ENCODE peak calls at places on chromosomes 3 and 15, in four cellular contexts. Q, T, L and E are unnamed samples.

GRCh38 chr3:25354071-25354470 is 74.0 kb upstream of the RARB start:
- DNase-seq in Q (peak), T (no peak), L (peak), E (peak)

GRCh38 chr3:43759297-43759782 is 68.6 kb downstream of the ABHD5 start:
- DNase-seq in Q (peak), T (peak), L (peak), E (no peak)

GRCh38 chr3:177529716-177530335 is 332.5 kb upstream of the TBL1XR1 start:
- DNase-seq in Q (no peak), T (peak), L (peak), E (peak)

GRCh38 chr3:58529516-58530353 is 7.3 kb downstream of the ACOX2 start:
- DNase-seq in Q (no peak), T (peak), L (peak), E (no peak)

GRCh38 chr3:119279844-119280243 is 14.3 kb upstream of the ARHGAP31 start:
- DNase-seq in Q (no peak), T (no peak), L (no peak), E (no peak)

GRCh38 chr3:195119461-195120198 is 151.3 kb downstream of the XXYLT1 start:
- DNase-seq in Q (peak), T (peak), L (peak), E (peak)

GRCh38 chr15:25869696-25870095 is 6.6 kb upstream of the ATP10A start:
- DNase-seq in Q (no peak), T (no peak), L (no peak), E (no peak)

GRCh38 chr3:132256984-132257383 is 60.2 kb upstream of the ACP3 start:
- DNase-seq in Q (no peak), T (peak), L (peak), E (no peak)

GRCh38 chr3:195065142-195065863 is 205.7 kb downstream of the XXYLT1 start:
- DNase-seq in Q (no peak), T (no peak), L (no peak), E (no peak)

GRCh38 chr15:68787609-68788264 is 33.0 kb downstream of the ANP32A start:
- DNase-seq in Q (no peak), T (no peak), L (no peak), E (no peak)

GRCh38 chr15:78341057-78341763 is 1.1 kb downstream of the CRABP1 start:
- DNase-seq in Q (no peak), T (no peak), L (no peak), E (no peak)

DNA sequence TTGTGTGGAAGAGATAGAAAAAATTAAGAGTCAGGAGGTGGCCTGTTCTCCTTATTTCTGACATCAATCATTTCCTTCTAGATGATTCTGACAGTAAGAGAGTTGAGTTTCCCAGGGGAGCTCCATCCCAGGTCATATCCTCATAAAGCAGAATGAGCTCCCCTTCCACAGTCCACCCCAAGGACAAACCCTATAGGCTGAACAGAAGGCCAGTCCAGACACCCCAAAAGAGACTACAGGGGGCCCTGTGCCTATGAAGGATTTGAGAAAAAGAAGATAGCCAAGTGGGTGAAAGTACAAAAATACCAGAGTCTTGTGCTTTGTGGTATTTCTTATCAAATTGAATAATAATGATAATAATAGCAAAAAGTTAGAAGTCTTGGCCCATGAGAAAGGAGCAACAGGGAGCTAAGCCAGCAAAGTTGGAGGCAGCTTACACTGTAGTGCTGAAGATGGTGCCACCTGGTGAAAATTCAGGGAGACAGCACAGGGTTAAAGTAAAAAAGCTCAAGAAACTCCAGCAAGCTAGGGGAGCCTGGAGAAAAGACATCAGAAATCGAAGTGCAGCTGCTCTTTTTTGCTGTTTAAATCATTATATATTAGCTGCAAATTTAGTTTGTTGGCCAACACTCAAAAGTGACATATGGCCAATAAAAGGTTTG is 35.9 kb upstream of the SLC24A5 start:
- DNase-seq in Q (no peak), T (peak), L (no peak), E (no peak)
- TF ChIP-seq CTCF in Q (peak), T (peak), L (peak), E (peak)

DNA sequence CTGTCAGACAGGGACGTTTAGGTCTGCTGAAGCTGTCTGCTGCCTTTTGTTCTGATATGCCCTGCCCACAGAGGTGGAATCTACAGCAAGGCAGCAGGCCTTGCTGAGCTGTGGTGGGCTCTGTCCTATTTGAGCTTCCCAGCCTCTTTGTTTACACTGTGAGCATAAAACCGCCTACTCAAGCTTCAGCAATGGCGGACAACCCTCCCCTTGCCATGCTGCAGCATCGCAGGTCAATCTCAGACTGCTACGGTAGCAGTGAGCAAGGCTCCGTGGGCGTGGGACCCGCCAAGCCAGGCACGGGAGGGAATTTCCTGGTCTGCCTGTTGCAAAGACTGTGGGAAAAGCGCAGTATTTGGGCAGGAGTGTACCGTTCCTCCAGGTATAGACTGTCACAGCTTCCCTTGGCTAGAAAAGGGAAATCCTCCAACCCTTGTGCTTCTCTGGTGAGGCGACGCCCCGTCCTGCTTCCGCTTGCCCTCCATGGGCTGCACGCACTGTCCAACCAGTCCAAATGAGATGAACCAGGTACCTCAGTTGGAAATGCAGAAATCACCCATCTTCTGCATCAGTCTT is 71.4 kb downstream of the SPSB4 start:
- DNase-seq in Q (no peak), T (no peak), L (no peak), E (no peak)
- H3K4me3 ChIP-seq in Q (no peak), T (no peak), L (no peak), E (no peak)

GRCh38 chr3:141370065-141370533 is 1.8 kb downstream of the ZBTB38 start:
- DNase-seq in Q (no peak), T (peak), L (peak), E (peak)
- TF ChIP-seq CTCF in Q (peak), T (peak), L (peak), E (no peak)

GRCh38 chr3:9951598-9951961 is 628 bp downstream of the PRRT3 start:
- DNase-seq in Q (no peak), T (no peak), L (no peak), E (no peak)
- H3K4me3 ChIP-seq in Q (peak), T (peak), L (peak), E (peak)

GRCh38 chr3:13617981-13618380 is 69.1 kb downstream of the FBLN2 start:
- DNase-seq in Q (no peak), T (no peak), L (no peak), E (no peak)

GRCh38 chr3:13618836-13619235 is 69.9 kb downstream of the FBLN2 start:
- DNase-seq in Q (no peak), T (no peak), L (no peak), E (no peak)

GRCh38 chr3:13620281-13620680 is 71.4 kb downstream of the FBLN2 start:
- DNase-seq in Q (no peak), T (no peak), L (no peak), E (no peak)

GRCh38 chr3:13620776-13621365 is 71.9 kb downstream of the FBLN2 start:
- DNase-seq in Q (no peak), T (no peak), L (no peak), E (no peak)

DNA sequence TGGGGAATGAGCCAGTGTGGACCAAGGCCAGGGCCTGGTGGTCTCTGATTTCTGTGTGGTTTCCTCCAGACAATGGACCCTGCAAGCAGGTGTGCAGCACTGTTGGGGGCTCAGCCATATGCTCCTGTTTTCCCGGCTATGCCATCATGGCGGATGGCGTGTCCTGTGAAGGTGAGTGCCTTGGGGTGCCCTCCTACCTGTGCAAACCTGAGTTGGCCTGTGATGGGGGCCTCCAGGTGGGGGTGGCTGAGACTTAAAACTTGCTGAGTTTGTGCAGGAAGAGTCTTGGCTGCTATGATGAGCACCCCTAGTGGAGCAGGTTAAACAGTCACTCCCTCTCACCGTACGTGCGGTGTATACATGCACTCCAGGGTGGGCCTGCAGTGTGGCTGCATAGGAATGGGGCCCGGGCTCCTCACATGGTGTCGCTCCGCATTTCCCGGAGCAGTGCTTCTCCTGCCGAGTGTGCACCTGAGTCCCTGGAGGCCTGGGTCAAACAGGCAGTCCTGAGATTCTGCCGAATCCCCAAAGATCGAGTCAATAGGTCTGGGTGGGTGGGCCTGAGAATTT is 70.8 kb downstream of the FBLN2 start:
- DNase-seq in Q (no peak), T (no peak), L (no peak), E (no peak)
- TF ChIP-seq CTCF in Q (no peak), T (no peak), L (no peak), E (no peak)

DNA sequence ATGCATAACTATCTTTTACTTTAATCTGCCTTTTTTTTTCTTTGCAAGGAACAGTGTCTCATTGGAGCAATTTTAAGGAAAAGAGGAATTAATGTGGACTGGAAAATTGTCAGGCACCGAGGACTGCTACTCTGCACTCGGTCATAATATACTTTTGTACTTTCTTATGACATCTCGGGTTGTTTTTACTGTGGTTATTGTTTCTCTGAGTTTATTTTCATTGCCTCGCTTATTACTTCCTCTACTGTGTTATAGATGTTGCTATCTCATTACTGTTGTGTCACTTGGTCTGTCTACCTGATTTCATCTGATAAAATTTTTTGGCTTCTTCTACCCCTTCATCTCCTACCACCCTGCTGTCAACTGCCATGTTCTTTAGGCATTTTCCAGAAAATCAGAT is 213.5 kb upstream of the POU1F1 start:
- DNase-seq in Q (no peak), T (no peak), L (no peak), E (no peak)
- H3K4me3 ChIP-seq in Q (no peak), T (no peak), L (no peak), E (no peak)

GRCh38 chr15:56017920-56018319 is 24.5 kb upstream of the NEDD4 start:
- DNase-seq in Q (no peak), T (no peak), L (no peak), E (no peak)
- TF ChIP-seq CTCF in Q (no peak), T (peak), L (peak), E (peak)

DNA sequence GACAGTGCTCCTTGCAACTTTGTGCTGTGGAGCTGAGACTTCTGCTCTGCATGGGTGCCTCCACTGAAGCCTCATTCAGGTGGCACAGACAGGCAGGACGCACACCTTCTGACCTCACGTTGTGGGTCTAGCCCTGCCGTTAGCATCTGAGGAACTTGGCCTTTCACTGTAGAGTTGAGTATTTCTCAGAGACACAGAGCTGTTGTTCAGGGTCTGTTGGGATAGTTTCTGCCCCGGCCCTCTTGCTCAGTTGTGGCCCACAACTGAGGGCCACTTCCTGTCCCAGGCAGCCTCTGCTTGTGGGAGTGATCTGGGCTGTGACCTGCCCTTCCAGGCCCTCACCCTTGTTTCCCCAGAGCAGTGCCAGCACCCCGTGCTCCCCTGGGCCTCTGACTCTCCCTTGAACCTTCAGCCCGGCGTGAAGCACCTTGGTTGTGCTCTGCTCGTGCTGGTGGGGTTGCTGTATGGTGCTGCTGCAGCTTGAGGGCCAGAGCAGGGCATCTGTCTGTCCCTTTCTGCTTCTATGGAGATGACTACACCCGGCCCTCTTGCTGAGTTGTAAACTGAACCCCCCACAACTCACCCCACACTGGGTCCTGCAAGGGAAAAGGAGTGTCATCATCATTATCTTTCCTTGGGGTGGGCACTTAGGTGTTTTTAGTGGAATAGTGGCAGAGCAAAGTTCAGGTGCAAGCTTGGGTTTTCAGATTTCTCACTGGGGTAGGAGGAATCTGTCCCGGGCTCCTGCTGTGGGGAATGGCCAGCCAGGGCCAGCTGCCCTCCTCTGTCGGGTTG is 11.7 kb downstream of the BAHD1 start:
- DNase-seq in Q (no peak), T (no peak), L (no peak), E (no peak)
- H3K4me3 ChIP-seq in Q (no peak), T (no peak), L (no peak), E (no peak)